ENCODE peak calls at places on chromosomes 6 and 20, in ten cellular contexts. X is EH; W is Right ventricle myocardium superior; Q is heart right ventricle; E is progenitor cell of endocrine pancreas; O is small intestine; R is stimulated activated CD8-positive, alpha-beta memory T cell treated with anti-CD3 and anti-CD28 coated beads, Interleukin-2, amount 100 ng/mL, for 48 hours; K is epithelial cell of esophagus; G is SW 1271; A is head of caudate nucleus. D is an unnamed sample.

GRCh38 chr6:25286891-25287290 is 7.7 kb downstream of the CARMIL1 start:
- DNase-seq in X (no peak), W (no peak), Q (no peak), E (no peak), O (no peak), R (no peak), K (peak), G (no peak), A (no peak), D (no peak)

GRCh38 chr6:113809818-113810217 is 47.3 kb upstream of the MARCKS start:
- DNase-seq in X (no peak), W (no peak), Q (no peak), E (no peak), O (no peak), R (no peak), K (no peak), G (no peak), A (no peak), D (no peak)

GRCh38 chr6:169810066-169810989 is 58.9 kb downstream of the ERMARD start:
- DNase-seq in X (no peak), W (no peak), Q (no peak), E (peak), O (peak), R (no peak), K (peak), G (no peak), A (no peak), D (no peak)

GRCh38 chr20:61692476-61692875 is 373.2 kb downstream of the TAF4 start:
- DNase-seq in X (no peak), W (no peak), Q (no peak), E (no peak), O (no peak), R (no peak), K (no peak), G (no peak), A (no peak), D (no peak)

GRCh38 chr20:33914871-33915270 is 78.8 kb upstream of the RALY start:
- DNase-seq in X (peak), W (no peak), Q (no peak), E (no peak), O (no peak), R (no peak), K (peak), G (peak), A (no peak), D (no peak)

GRCh38 chr6:72649032-72649984 is 27.4 kb downstream of the KCNQ5 start:
- DNase-seq in X (peak), W (no peak), Q (no peak), E (no peak), O (no peak), R (no peak), K (peak), G (no peak), A (no peak), D (no peak)

GRCh38 chr20:16273812-16274560 is 299.3 kb downstream of the KIF16B start:
- DNase-seq in X (no peak), W (no peak), Q (no peak), E (no peak), O (no peak), R (no peak), K (no peak), G (no peak), A (no peak), D (no peak)

GRCh38 chr6:41824571-41825569 is 37.4 kb downstream of the TOMM6 start:
- DNase-seq in X (peak), W (no peak), Q (no peak), E (no peak), O (peak), R (no peak), K (peak), G (no peak), A (no peak), D (no peak)

GRCh38 chr20:59559024-59559817 is 45.1 kb upstream of the PHACTR3 start:
- DNase-seq in X (no peak), W (no peak), Q (no peak), E (no peak), O (no peak), R (no peak), K (no peak), G (no peak), A (no peak), D (no peak)

GRCh38 chr6:75424610-75425548 is 68.7 kb downstream of the FILIP1 start:
- DNase-seq in X (peak), W (no peak), Q (no peak), E (no peak), O (no peak), R (no peak), K (peak), G (no peak), A (no peak), D (no peak)

GRCh38 chr20:8837396-8837795 is 231.5 kb upstream of the PLCB4 start:
- DNase-seq in X (peak), W (no peak), Q (no peak), E (no peak), O (no peak), R (no peak), K (peak), G (no peak), A (no peak), D (no peak)

GRCh38 chr6:130981409-130981808 is 81.6 kb downstream of the EPB41L2 start:
- DNase-seq in X (peak), W (no peak), Q (peak), E (no peak), O (no peak), R (no peak), K (no peak), G (no peak), A (no peak), D (no peak)

GRCh38 chr6:8131265-8131897 is 29.0 kb upstream of the EEF1E1 start:
- DNase-seq in X (peak), W (no peak), Q (peak), E (peak), O (peak), R (peak), K (peak), G (no peak), A (peak), D (no peak)

GRCh38 chr6:152952866-152953509 is 29.9 kb downstream of the FBXO5 start:
- DNase-seq in X (peak), W (no peak), Q (no peak), E (no peak), O (peak), R (no peak), K (peak), G (no peak), A (no peak), D (no peak)

GRCh38 chr6:111260570-111261298 is 173.4 kb downstream of the SLC16A10 start:
- DNase-seq in X (peak), W (no peak), Q (no peak), E (no peak), O (no peak), R (no peak), K (peak), G (no peak), A (no peak), D (no peak)

GRCh38 chr6:133230022-133230421 is 11.1 kb upstream of the EYA4 start:
- DNase-seq in X (no peak), W (no peak), Q (no peak), E (no peak), O (no peak), R (no peak), K (no peak), G (no peak), A (no peak), D (no peak)

GRCh38 chr20:59805266-59805665 is 128.2 kb downstream of the SYCP2 start:
- DNase-seq in X (no peak), W (no peak), Q (no peak), E (no peak), O (no peak), R (no peak), K (no peak), G (no peak), A (no peak), D (no peak)

GRCh38 chr20:48750941-48751620 is 76.7 kb downstream of the PREX1 start:
- DNase-seq in X (no peak), W (peak), Q (peak), E (no peak), O (peak), R (no peak), K (no peak), G (no peak), A (peak), D (no peak)

GRCh38 chr6:167136376-167136775 is 13.5 kb downstream of the CCR6 start:
- DNase-seq in X (no peak), W (no peak), Q (no peak), E (no peak), O (no peak), R (no peak), K (no peak), G (no peak), A (no peak), D (no peak)

GRCh38 chr6:168186438-168186837 is 107.4 kb upstream of the FRMD1 start:
- DNase-seq in X (no peak), W (no peak), Q (no peak), E (no peak), O (no peak), R (no peak), K (no peak), G (no peak), A (no peak), D (no peak)

GRCh38 chr6:54920628-54921027 is 74.1 kb downstream of the FAM83B start:
- DNase-seq in X (no peak), W (no peak), Q (no peak), E (no peak), O (no peak), R (no peak), K (peak), G (no peak), A (no peak), D (no peak)

GRCh38 chr6:96246563-96246962 is 230.8 kb downstream of the FUT9 start:
- DNase-seq in X (no peak), W (no peak), Q (no peak), E (no peak), O (no peak), R (no peak), K (no peak), G (no peak), A (no peak), D (no peak)

GRCh38 chr20:31760457-31761240 is 21.6 kb downstream of the TPX2 start:
- DNase-seq in X (peak), W (no peak), Q (no peak), E (no peak), O (no peak), R (no peak), K (no peak), G (no peak), A (no peak), D (no peak)

GRCh38 chr6:100462990-100463684 is 1.6 kb downstream of the SIM1 start:
- DNase-seq in X (peak), W (no peak), Q (no peak), E (no peak), O (no peak), R (no peak), K (no peak), G (no peak), A (no peak), D (no peak)

GRCh38 chr6:89734526-89734925 is 85.1 kb downstream of the MDN1 start:
- DNase-seq in X (peak), W (no peak), Q (no peak), E (no peak), O (no peak), R (no peak), K (peak), G (no peak), A (no peak), D (no peak)

GRCh38 chr20:43973671-43974450 is 59.2 kb downstream of the TOX2 start:
- DNase-seq in X (no peak), W (no peak), Q (no peak), E (no peak), O (no peak), R (no peak), K (no peak), G (no peak), A (no peak), D (no peak)